ENCODE peak calls at places on chromosomes 2 and 18, in eight cellular contexts. D is endothelial cell, X is nephron progenitor cell, M is tibial nerve, C is brain microvascular endothelial cell, N is heart left ventricle, F is fibroblast of pulmonary artery, I is PC-9. G is an unnamed sample.
A peak's percentile ranks its signal among the peaks of the same experiment; 100 is the strongest.

GRCh38 chr2:133817680-133818566 is 249.7 kb upstream of the NCKAP5 start:
- DNase-seq in D (no peak), X (no peak), M (no peak), C (peak; percentile 96), N (no peak), F (peak; percentile 96), I (peak; percentile 56), G (no peak)

GRCh38 chr2:73085691-73086090 is 14.2 kb upstream of the SFXN5 start:
- DNase-seq in D (peak; percentile 87), X (peak; percentile 90), M (peak; percentile 83), C (peak; percentile 79), N (peak; percentile 78), F (peak; percentile 73), I (peak; percentile 63), G (peak; percentile 87)

GRCh38 chr2:120704696-120705095 is 31.0 kb upstream of the GLI2 start:
- DNase-seq in D (no peak), X (no peak), M (no peak), C (no peak), N (no peak), F (no peak), I (no peak), G (no peak)

GRCh38 chr18:60120231-60120630 is 220.4 kb downstream of the PMAIP1 start:
- DNase-seq in D (no peak), X (no peak), M (no peak), C (no peak), N (no peak), F (no peak), I (no peak), G (no peak)

GRCh38 chr2:238747557-238747956 is 100.3 kb upstream of the TWIST2 start:
- DNase-seq in D (no peak), X (no peak), M (no peak), C (no peak), N (no peak), F (no peak), I (no peak), G (no peak)

GRCh38 chr2:119337749-119338148 is 28.9 kb downstream of the C2orf76 start:
- DNase-seq in D (no peak), X (no peak), M (no peak), C (no peak), N (no peak), F (no peak), I (no peak), G (no peak)

GRCh38 chr18:78741381-78742340 is 238.0 kb upstream of the SALL3 start:
- DNase-seq in D (no peak), X (no peak), M (no peak), C (no peak), N (no peak), F (no peak), I (no peak), G (no peak)

GRCh38 chr2:215441560-215442391 is 5.9 kb upstream of the FN1 start:
- DNase-seq in D (no peak), X (no peak), M (no peak), C (no peak), N (no peak), F (no peak), I (peak; percentile 91), G (no peak)

GRCh38 chr2:161570424-161571050 is 53.7 kb upstream of the SLC4A10 start:
- DNase-seq in D (no peak), X (no peak), M (no peak), C (no peak), N (no peak), F (no peak), I (no peak), G (no peak)

GRCh38 chr18:54382733-54383252 is 25.1 kb downstream of the C18orf54 start:
- DNase-seq in D (no peak), X (no peak), M (no peak), C (no peak), N (no peak), F (no peak), I (no peak), G (no peak)

GRCh38 chr2:177478907-177479306 is 86.3 kb downstream of the AGPS start:
- DNase-seq in D (no peak), X (no peak), M (no peak), C (no peak), N (no peak), F (no peak), I (no peak), G (no peak)

GRCh38 chr2:171723724-171724683 is 36.7 kb downstream of the DYNC1I2 start:
- DNase-seq in D (no peak), X (peak; percentile 2), M (no peak), C (peak; percentile 22), N (no peak), F (peak; percentile 45), I (no peak), G (no peak)

GRCh38 chr2:142165790-142166189 is 35.0 kb upstream of the LRP1B start:
- DNase-seq in D (peak; percentile 26), X (no peak), M (no peak), C (peak; percentile 88), N (no peak), F (peak; percentile 75), I (no peak), G (no peak)

DNA sequence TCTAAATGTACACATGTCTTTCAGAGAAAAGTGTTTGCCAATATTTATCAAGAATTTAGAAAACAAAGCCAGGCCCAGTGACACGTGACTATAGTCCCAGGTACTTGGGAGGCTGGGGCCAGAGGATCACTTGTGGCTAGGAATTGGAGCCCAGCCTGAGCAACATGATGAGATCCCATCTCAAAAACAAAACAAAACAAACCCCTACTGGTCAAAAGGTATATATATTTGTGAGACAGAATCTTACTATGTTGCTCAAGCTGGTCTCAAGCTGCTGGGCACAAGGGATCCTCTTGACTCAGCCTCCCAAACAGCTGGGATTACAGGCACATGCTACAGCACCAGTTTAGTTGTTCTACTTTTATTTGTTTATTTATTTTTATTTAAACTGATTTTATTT is 79.2 kb downstream of the ZDBF2 start:
- DNase-seq in D (no peak), X (no peak), M (no peak), C (no peak), N (no peak), F (no peak), I (no peak), G (no peak)
- TF ChIP-seq CTCF in D (peak; percentile 40), X (peak; percentile 10), M (no peak), C (no peak), N (peak; percentile 17), F (no peak), I (no peak), G (no peak)

GRCh38 chr2:102593516-102593915 is 25.8 kb upstream of the SLC9A2 start:
- DNase-seq in D (no peak), X (no peak), M (no peak), C (no peak), N (no peak), F (no peak), I (no peak), G (no peak)

GRCh38 chr2:102591646-102592045 is 27.7 kb upstream of the SLC9A2 start:
- DNase-seq in D (no peak), X (no peak), M (no peak), C (no peak), N (no peak), F (no peak), I (peak; percentile 46), G (no peak)

GRCh38 chr2:102589444-102589843 is 29.9 kb upstream of the SLC9A2 start:
- DNase-seq in D (no peak), X (no peak), M (no peak), C (no peak), N (no peak), F (no peak), I (no peak), G (no peak)

GRCh38 chr2:102588213-102588939 is 31.0 kb upstream of the SLC9A2 start:
- DNase-seq in D (no peak), X (no peak), M (no peak), C (no peak), N (no peak), F (no peak), I (no peak), G (no peak)

DNA sequence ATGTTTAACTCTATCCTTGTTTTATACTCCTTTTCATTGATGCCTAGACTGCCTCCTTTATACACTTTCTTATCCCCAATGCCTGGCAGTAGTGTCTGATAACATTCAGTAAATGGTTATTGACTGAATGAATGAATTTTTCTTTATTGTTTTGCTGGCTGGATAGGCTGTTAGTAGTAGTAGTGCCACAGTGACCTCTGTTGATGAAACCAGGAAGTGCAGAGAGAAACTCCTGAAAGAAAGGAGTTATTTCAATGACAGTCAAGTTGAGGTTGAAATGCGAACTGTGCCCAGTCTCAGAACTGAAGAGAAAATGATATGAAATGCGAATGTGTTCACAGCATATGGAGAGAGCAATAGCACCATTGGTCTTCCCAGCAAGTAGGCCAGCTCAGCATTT is 26.8 kb upstream of the SLC9A2 start:
- DNase-seq in D (peak; percentile 35), X (no peak), M (no peak), C (peak; percentile 38), N (no peak), F (peak; percentile 48), I (no peak), G (no peak)
- TF ChIP-seq CTCF in D (peak; percentile 72), X (peak; percentile 26), M (no peak), C (peak; percentile 58), N (no peak), F (peak; percentile 74), I (peak; percentile 71), G (peak; percentile 8)

GRCh38 chr2:207014424-207014823 is 75.1 kb downstream of the CPO start:
- DNase-seq in D (no peak), X (no peak), M (no peak), C (no peak), N (no peak), F (no peak), I (no peak), G (no peak)
- TF ChIP-seq CTCF in D (no peak), X (no peak), M (no peak), C (no peak), N (no peak), F (no peak), I (no peak), G (no peak)

GRCh38 chr2:109450574-109451265 is 163.0 kb downstream of the SEPTIN10 start:
- DNase-seq in D (no peak), X (no peak), M (no peak), C (no peak), N (no peak), F (no peak), I (no peak), G (no peak)

GRCh38 chr2:109447811-109448210 is 166.0 kb downstream of the SEPTIN10 start:
- DNase-seq in D (peak; percentile 28), X (no peak), M (no peak), C (no peak), N (no peak), F (no peak), I (no peak), G (peak; percentile 39)

GRCh38 chr2:109451671-109452070 is 162.1 kb downstream of the SEPTIN10 start:
- DNase-seq in D (no peak), X (no peak), M (no peak), C (no peak), N (no peak), F (no peak), I (no peak), G (no peak)

GRCh38 chr2:109447251-109447661 is 166.5 kb downstream of the SEPTIN10 start:
- DNase-seq in D (no peak), X (no peak), M (no peak), C (peak; percentile 91), N (no peak), F (peak; percentile 50), I (no peak), G (peak; percentile 44)

GRCh38 chr2:109448946-109449788 is 164.6 kb downstream of the SEPTIN10 start:
- DNase-seq in D (no peak), X (no peak), M (no peak), C (no peak), N (peak; percentile 70), F (no peak), I (no peak), G (no peak)
- TF ChIP-seq CTCF in D (no peak), X (no peak), M (no peak), C (no peak), N (no peak), F (no peak), I (no peak), G (peak; percentile 14)

G was measured in D721Med.